ENCODE peak calls at places on chromosome 19, in ten cellular contexts. One of them, this sample, is unnamed.

GRCh38 chr19:55460670-55461258 is 678 bp downstream of the ISOC2 start:
- DNase-seq in lung: peak
- DNase-seq in cardiac muscle cell: peak
- DNase-seq in PC-3: peak
- DNase-seq in GM20000: peak
- DNase-seq in AG10803: peak
- DNase-seq in AG09319: peak
- DNase-seq in sigmoid colon: peak
- DNase-seq in kidney epithelial cell: no peak
- DNase-seq in CD8-positive, alpha-beta T cell: no peak
- DNase-seq in this sample: no peak

GRCh38 chr19:46944918-46945628 is 74.6 kb upstream of the NPAS1 start:
- DNase-seq in lung: peak
- DNase-seq in cardiac muscle cell: peak
- DNase-seq in PC-3: no peak
- DNase-seq in GM20000: no peak
- DNase-seq in AG10803: peak
- DNase-seq in AG09319: peak
- DNase-seq in sigmoid colon: peak
- DNase-seq in kidney epithelial cell: no peak
- DNase-seq in CD8-positive, alpha-beta T cell: no peak
- DNase-seq in this sample: no peak

GRCh38 chr19:46728693-46729339 is 11.9 kb upstream of the PRKD2 start:
- DNase-seq in lung: peak
- DNase-seq in cardiac muscle cell: peak
- DNase-seq in PC-3: peak
- DNase-seq in GM20000: peak
- DNase-seq in AG10803: peak
- DNase-seq in AG09319: no peak
- DNase-seq in sigmoid colon: peak
- DNase-seq in kidney epithelial cell: no peak
- DNase-seq in CD8-positive, alpha-beta T cell: peak
- DNase-seq in this sample: no peak

GRCh38 chr19:424546-424945 is 15.6 kb upstream of the C2CD4C start:
- DNase-seq in lung: no peak
- DNase-seq in cardiac muscle cell: no peak
- DNase-seq in PC-3: no peak
- DNase-seq in GM20000: no peak
- DNase-seq in AG10803: no peak
- DNase-seq in AG09319: no peak
- DNase-seq in sigmoid colon: no peak
- DNase-seq in kidney epithelial cell: no peak
- DNase-seq in CD8-positive, alpha-beta T cell: no peak
- DNase-seq in this sample: peak

GRCh38 chr19:10760268-10760944 is 42.5 kb downstream of the DNM2 start:
- DNase-seq in lung: no peak
- DNase-seq in cardiac muscle cell: peak
- DNase-seq in PC-3: peak
- DNase-seq in GM20000: peak
- DNase-seq in AG10803: no peak
- DNase-seq in AG09319: no peak
- DNase-seq in sigmoid colon: no peak
- DNase-seq in kidney epithelial cell: peak
- DNase-seq in CD8-positive, alpha-beta T cell: peak
- DNase-seq in this sample: no peak

GRCh38 chr19:54063350-54064078 is at the start of gene VSTM1:
- DNase-seq in lung: no peak
- DNase-seq in cardiac muscle cell: no peak
- DNase-seq in PC-3: no peak
- DNase-seq in GM20000: no peak
- DNase-seq in AG10803: no peak
- DNase-seq in AG09319: no peak
- DNase-seq in sigmoid colon: peak
- DNase-seq in kidney epithelial cell: no peak
- DNase-seq in CD8-positive, alpha-beta T cell: no peak
- DNase-seq in this sample: no peak

GRCh38 chr19:50486823-50487515 is 10.3 kb upstream of the GARIN5A start:
- DNase-seq in lung: no peak
- DNase-seq in cardiac muscle cell: peak
- DNase-seq in PC-3: peak
- DNase-seq in GM20000: no peak
- DNase-seq in AG10803: peak
- DNase-seq in AG09319: no peak
- DNase-seq in sigmoid colon: no peak
- DNase-seq in kidney epithelial cell: no peak
- DNase-seq in CD8-positive, alpha-beta T cell: peak
- DNase-seq in this sample: peak

GRCh38 chr19:58305065-58305931 is at the start of gene ERVK3-1:
- DNase-seq in lung: peak
- DNase-seq in cardiac muscle cell: peak
- DNase-seq in PC-3: peak
- DNase-seq in GM20000: peak
- DNase-seq in AG10803: peak
- DNase-seq in AG09319: peak
- DNase-seq in sigmoid colon: peak
- DNase-seq in kidney epithelial cell: peak
- DNase-seq in CD8-positive, alpha-beta T cell: peak
- DNase-seq in this sample: peak

GRCh38 chr19:4694211-4694987 is 24.3 kb upstream of the MYDGF start:
- DNase-seq in lung: no peak
- DNase-seq in cardiac muscle cell: no peak
- DNase-seq in PC-3: peak
- DNase-seq in GM20000: no peak
- DNase-seq in AG10803: peak
- DNase-seq in AG09319: peak
- DNase-seq in sigmoid colon: peak
- DNase-seq in kidney epithelial cell: peak
- DNase-seq in CD8-positive, alpha-beta T cell: no peak
- DNase-seq in this sample: no peak

GRCh38 chr19:4693078-4693350 is 22.9 kb upstream of the MYDGF start:
- DNase-seq in lung: no peak
- DNase-seq in cardiac muscle cell: no peak
- DNase-seq in PC-3: no peak
- DNase-seq in GM20000: no peak
- DNase-seq in AG10803: no peak
- DNase-seq in AG09319: no peak
- DNase-seq in sigmoid colon: no peak
- DNase-seq in kidney epithelial cell: no peak
- DNase-seq in CD8-positive, alpha-beta T cell: no peak
- DNase-seq in this sample: no peak

GRCh38 chr19:4695224-4695731 is 25.1 kb upstream of the MYDGF start:
- DNase-seq in lung: no peak
- DNase-seq in cardiac muscle cell: no peak
- DNase-seq in PC-3: no peak
- DNase-seq in GM20000: no peak
- DNase-seq in AG10803: no peak
- DNase-seq in AG09319: no peak
- DNase-seq in sigmoid colon: no peak
- DNase-seq in kidney epithelial cell: no peak
- DNase-seq in CD8-positive, alpha-beta T cell: no peak
- DNase-seq in this sample: no peak

GRCh38 chr19:4692275-4693077 is 22.3 kb upstream of the MYDGF start:
- DNase-seq in lung: no peak
- DNase-seq in cardiac muscle cell: no peak
- DNase-seq in PC-3: no peak
- DNase-seq in GM20000: no peak
- DNase-seq in AG10803: no peak
- DNase-seq in AG09319: no peak
- DNase-seq in sigmoid colon: no peak
- DNase-seq in kidney epithelial cell: no peak
- DNase-seq in CD8-positive, alpha-beta T cell: no peak
- DNase-seq in this sample: no peak

GRCh38 chr19:4693471-4694121 is 23.5 kb upstream of the MYDGF start:
- DNase-seq in lung: no peak
- DNase-seq in cardiac muscle cell: no peak
- DNase-seq in PC-3: no peak
- DNase-seq in GM20000: no peak
- DNase-seq in AG10803: no peak
- DNase-seq in AG09319: no peak
- DNase-seq in sigmoid colon: no peak
- DNase-seq in kidney epithelial cell: no peak
- DNase-seq in CD8-positive, alpha-beta T cell: no peak
- DNase-seq in this sample: no peak
- TF ChIP-seq CTCF in lung: no peak
- TF ChIP-seq CTCF in cardiac muscle cell: no peak
- TF ChIP-seq CTCF in PC-3: no peak
- TF ChIP-seq CTCF in GM20000: no peak
- TF ChIP-seq CTCF in AG10803: no peak
- TF ChIP-seq CTCF in AG09319: no peak
- TF ChIP-seq CTCF in sigmoid colon: no peak
- TF ChIP-seq CTCF in kidney epithelial cell: no peak
- TF ChIP-seq CTCF in CD8-positive, alpha-beta T cell: no peak
- TF ChIP-seq CTCF in this sample: no peak

DNA sequence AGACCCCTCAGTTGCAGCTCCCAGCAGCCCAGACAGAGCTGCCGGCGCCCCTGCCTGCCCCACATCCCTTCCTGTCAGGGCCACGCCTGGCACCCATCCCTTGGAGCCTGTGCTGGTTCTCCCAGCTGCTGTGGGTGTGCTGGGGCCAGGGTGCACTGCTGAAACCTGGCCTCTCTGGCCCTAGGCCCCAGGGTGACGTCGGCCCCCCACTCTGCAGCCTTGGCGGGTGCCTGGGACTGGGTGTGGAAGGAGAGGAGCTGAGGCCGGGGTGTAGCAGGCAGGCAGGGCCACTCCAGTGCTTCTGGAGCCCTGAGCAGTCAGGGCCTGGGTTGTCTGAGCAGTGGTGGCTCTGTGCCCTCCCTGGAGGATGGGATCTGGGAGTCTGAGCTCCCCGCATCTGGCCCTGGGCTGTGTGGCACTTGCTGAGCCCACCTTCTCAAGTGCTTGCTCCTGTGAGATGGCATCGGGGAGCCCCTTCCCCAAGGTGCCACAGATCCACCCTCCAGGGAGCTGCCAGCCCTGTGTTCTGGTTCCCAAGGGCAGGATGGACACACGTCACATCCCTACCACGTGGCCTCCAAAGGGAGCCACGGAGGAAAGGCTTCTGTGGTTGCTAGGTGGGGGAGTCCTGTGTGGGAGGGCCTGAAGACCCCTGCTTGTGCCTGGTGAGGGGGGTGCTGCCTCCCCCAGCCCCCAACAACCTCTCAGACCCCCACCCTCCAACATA is 5.2 kb downstream of the PLEKHJ1 start:
- DNase-seq in lung: no peak
- DNase-seq in cardiac muscle cell: no peak
- DNase-seq in PC-3: no peak
- DNase-seq in GM20000: no peak
- DNase-seq in AG10803: no peak
- DNase-seq in AG09319: no peak
- DNase-seq in sigmoid colon: no peak
- DNase-seq in kidney epithelial cell: no peak
- DNase-seq in CD8-positive, alpha-beta T cell: no peak
- DNase-seq in this sample: no peak
- TF ChIP-seq CTCF in lung: no peak
- TF ChIP-seq CTCF in cardiac muscle cell: no peak
- TF ChIP-seq CTCF in PC-3: no peak
- TF ChIP-seq CTCF in GM20000: no peak
- TF ChIP-seq CTCF in AG10803: no peak
- TF ChIP-seq CTCF in AG09319: no peak
- TF ChIP-seq CTCF in sigmoid colon: no peak
- TF ChIP-seq CTCF in kidney epithelial cell: no peak
- TF ChIP-seq CTCF in CD8-positive, alpha-beta T cell: no peak
- TF ChIP-seq CTCF in this sample: no peak

GRCh38 chr19:13622727-13623126 is 116.4 kb upstream of the CACNA1A start:
- DNase-seq in lung: no peak
- DNase-seq in cardiac muscle cell: peak
- DNase-seq in PC-3: no peak
- DNase-seq in GM20000: no peak
- DNase-seq in AG10803: no peak
- DNase-seq in AG09319: no peak
- DNase-seq in sigmoid colon: no peak
- DNase-seq in kidney epithelial cell: no peak
- DNase-seq in CD8-positive, alpha-beta T cell: no peak
- DNase-seq in this sample: no peak

GRCh38 chr19:13615890-13616289 is 109.6 kb upstream of the CACNA1A start:
- DNase-seq in lung: no peak
- DNase-seq in cardiac muscle cell: no peak
- DNase-seq in PC-3: no peak
- DNase-seq in GM20000: no peak
- DNase-seq in AG10803: no peak
- DNase-seq in AG09319: no peak
- DNase-seq in sigmoid colon: no peak
- DNase-seq in kidney epithelial cell: no peak
- DNase-seq in CD8-positive, alpha-beta T cell: no peak
- DNase-seq in this sample: no peak

GRCh38 chr19:13619203-13619632 is 112.9 kb upstream of the CACNA1A start:
- DNase-seq in lung: no peak
- DNase-seq in cardiac muscle cell: no peak
- DNase-seq in PC-3: no peak
- DNase-seq in GM20000: no peak
- DNase-seq in AG10803: peak
- DNase-seq in AG09319: no peak
- DNase-seq in sigmoid colon: no peak
- DNase-seq in kidney epithelial cell: no peak
- DNase-seq in CD8-positive, alpha-beta T cell: no peak
- DNase-seq in this sample: no peak

GRCh38 chr19:13623686-13624405 is 117.6 kb upstream of the CACNA1A start:
- DNase-seq in lung: no peak
- DNase-seq in cardiac muscle cell: no peak
- DNase-seq in PC-3: no peak
- DNase-seq in GM20000: no peak
- DNase-seq in AG10803: no peak
- DNase-seq in AG09319: no peak
- DNase-seq in sigmoid colon: no peak
- DNase-seq in kidney epithelial cell: no peak
- DNase-seq in CD8-positive, alpha-beta T cell: no peak
- DNase-seq in this sample: no peak

DNA sequence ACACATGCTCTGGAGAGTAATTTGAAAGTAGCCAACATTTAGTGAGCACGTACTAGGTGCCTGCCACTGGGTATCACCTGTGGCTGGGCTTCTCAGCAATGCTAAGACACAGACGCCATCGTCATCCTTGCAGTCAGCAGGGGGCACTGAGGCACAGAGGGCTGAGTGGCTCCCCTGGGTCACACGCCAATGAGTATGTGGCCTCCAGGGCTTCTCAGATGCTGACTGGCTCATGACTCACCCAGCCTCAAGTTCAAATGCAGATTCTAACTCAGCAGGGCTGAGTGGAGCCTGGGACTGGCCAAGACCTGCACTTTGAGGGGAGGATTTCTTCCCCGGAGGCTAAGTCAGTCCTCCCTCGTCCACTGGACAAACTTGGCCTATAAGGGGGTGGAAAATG is 115.1 kb upstream of the CACNA1A start:
- DNase-seq in lung: no peak
- DNase-seq in cardiac muscle cell: no peak
- DNase-seq in PC-3: peak
- DNase-seq in GM20000: no peak
- DNase-seq in AG10803: peak
- DNase-seq in AG09319: peak
- DNase-seq in sigmoid colon: no peak
- DNase-seq in kidney epithelial cell: peak
- DNase-seq in CD8-positive, alpha-beta T cell: no peak
- DNase-seq in this sample: no peak
- TF ChIP-seq CTCF in lung: no peak
- TF ChIP-seq CTCF in cardiac muscle cell: no peak
- TF ChIP-seq CTCF in PC-3: peak
- TF ChIP-seq CTCF in GM20000: peak
- TF ChIP-seq CTCF in AG10803: no peak
- TF ChIP-seq CTCF in AG09319: peak
- TF ChIP-seq CTCF in sigmoid colon: no peak
- TF ChIP-seq CTCF in kidney epithelial cell: peak
- TF ChIP-seq CTCF in CD8-positive, alpha-beta T cell: no peak
- TF ChIP-seq CTCF in this sample: peak

DNA sequence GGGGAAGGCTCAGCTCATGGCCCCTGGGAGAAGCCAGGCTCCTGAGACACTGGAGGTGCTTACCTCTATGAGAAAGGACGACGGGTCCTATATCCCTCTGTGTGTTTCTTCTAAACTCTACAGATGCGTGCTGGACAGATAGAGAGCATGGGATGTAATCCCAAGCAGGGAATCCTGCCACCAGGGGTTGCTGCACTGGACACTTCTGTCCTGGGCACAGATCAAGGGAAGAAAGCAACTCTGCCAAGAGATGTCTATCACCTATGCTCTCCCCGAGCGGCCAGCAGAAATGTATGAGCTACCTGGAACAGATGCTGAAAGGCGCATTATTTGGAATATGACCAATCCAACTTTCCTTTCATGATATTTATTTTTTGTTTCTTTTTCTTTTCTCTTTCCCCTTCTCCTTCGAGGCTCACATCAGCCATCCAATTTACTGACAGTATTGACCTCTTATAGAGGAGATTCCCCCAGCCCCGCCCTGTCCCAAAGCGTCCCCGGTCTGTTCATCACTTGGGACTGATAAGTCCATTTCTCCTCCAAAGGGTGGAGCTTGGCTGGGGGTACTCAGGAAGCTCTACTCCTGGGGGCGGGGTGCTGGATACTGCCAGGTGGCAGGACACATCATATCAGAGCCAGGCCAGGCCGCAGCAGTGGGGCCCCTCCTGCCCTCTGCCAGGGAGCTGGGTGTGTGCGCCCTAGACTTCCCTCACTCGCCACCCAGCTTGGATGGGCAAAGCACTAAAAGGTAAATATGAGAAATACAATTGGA is 34.2 kb downstream of the TSHZ3 start:
- DNase-seq in lung: no peak
- DNase-seq in cardiac muscle cell: no peak
- DNase-seq in PC-3: no peak
- DNase-seq in GM20000: no peak
- DNase-seq in AG10803: no peak
- DNase-seq in AG09319: no peak
- DNase-seq in sigmoid colon: peak
- DNase-seq in kidney epithelial cell: no peak
- DNase-seq in CD8-positive, alpha-beta T cell: no peak
- DNase-seq in this sample: no peak
- TF ChIP-seq CTCF in lung: no peak
- TF ChIP-seq CTCF in cardiac muscle cell: peak
- TF ChIP-seq CTCF in PC-3: no peak
- TF ChIP-seq CTCF in GM20000: no peak
- TF ChIP-seq CTCF in AG10803: peak
- TF ChIP-seq CTCF in AG09319: peak
- TF ChIP-seq CTCF in sigmoid colon: peak
- TF ChIP-seq CTCF in kidney epithelial cell: no peak
- TF ChIP-seq CTCF in CD8-positive, alpha-beta T cell: no peak
- TF ChIP-seq CTCF in this sample: peak

This sample was measured in chondrocyte.